ENCODE peak calls at places on chromosomes 3 and 15, in six cellular contexts. G is NCI-H460; D is adrenal gland; V is keratinocyte; S is central memory CD8-positive, alpha-beta T cell; M is lower lobe of right lung. J is an unnamed sample.

GRCh38 chr15:62240121-62240520 is 75.0 kb upstream of the C2CD4B start:
- DNase-seq in G (no peak), D (no peak), V (no peak), S (no peak), M (no peak), J (no peak)

GRCh38 chr3:23968467-23969184 is 23.5 kb downstream of the NR1D2 start:
- DNase-seq in G (peak), D (no peak), V (no peak), S (no peak), M (no peak), J (no peak)

GRCh38 chr3:137647179-137647578 is 116.9 kb upstream of the SOX14 start:
- DNase-seq in G (no peak), D (no peak), V (no peak), S (no peak), M (no peak), J (no peak)

GRCh38 chr3:32176989-32177701 is 61.3 kb upstream of the CMTM8 start:
- DNase-seq in G (peak), D (peak), V (peak), S (peak), M (no peak), J (no peak)

GRCh38 chr3:18241837-18242236 is 183.3 kb downstream of the SATB1 start:
- DNase-seq in G (no peak), D (no peak), V (no peak), S (no peak), M (no peak), J (no peak)

GRCh38 chr3:31240466-31240865 is 292.3 kb upstream of the STT3B start:
- DNase-seq in G (no peak), D (no peak), V (no peak), S (no peak), M (no peak), J (no peak)

GRCh38 chr15:51641490-51642135 is 19.0 kb upstream of the DMXL2 start:
- DNase-seq in G (no peak), D (no peak), V (no peak), S (no peak), M (no peak), J (no peak)

GRCh38 chr3:124584552-124585391 is 145.5 kb upstream of the UMPS start:
- DNase-seq in G (peak), D (peak), V (no peak), S (no peak), M (peak), J (peak)